ENCODE peak calls at places on chromosomes 1 and 21, in seven cellular contexts. T is sigmoid colon, O is H1, Q is prostate gland, A is esophagus muscularis mucosa, V is transverse colon, N is stomach. R is an unnamed sample.

GRCh38 chr1:29707796-29708195 is 471.5 kb downstream of the PTPRU start:
- DNase-seq in N (no peak), V (no peak), T (no peak), A (no peak), Q (no peak), O (no peak), R (no peak)

GRCh38 chr1:32627596-32628162 is 22.7 kb downstream of the ZBTB8OS start:
- DNase-seq in T (no peak), A (no peak), N (no peak), Q (no peak), O (no peak), V (peak), R (peak)

GRCh38 chr1:30415171-30415940 is 308.0 kb downstream of the MATN1 start:
- DNase-seq in V (no peak), T (peak), A (peak), Q (no peak), O (peak), N (no peak), R (no peak)

GRCh38 chr1:90721210-90722194 is 4.4 kb upstream of the BARHL2 start:
- DNase-seq in O (peak), N (peak), T (no peak), V (peak), Q (no peak), A (no peak), R (no peak)

GRCh38 chr1:18328803-18329202 is 151.9 kb upstream of the KLHDC7A start:
- DNase-seq in V (no peak), A (no peak), O (no peak), Q (no peak), N (no peak), T (no peak), R (no peak)

GRCh38 chr1:209434066-209434465 is 149.4 kb upstream of the CAMK1G start:
- DNase-seq in V (no peak), A (no peak), Q (no peak), T (no peak), O (no peak), N (no peak), R (no peak)

GRCh38 chr1:33640114-33640660 is 167.7 kb downstream of the ZSCAN20 start:
- DNase-seq in N (no peak), V (no peak), T (no peak), A (no peak), Q (no peak), O (no peak), R (no peak)

GRCh38 chr21:34857122-34857713 is 188.4 kb downstream of the CLIC6 start:
- DNase-seq in Q (no peak), O (no peak), N (no peak), V (no peak), A (no peak), T (no peak), R (no peak)

GRCh38 chr1:57517587-57518397 is 93.9 kb upstream of the DAB1 start:
- DNase-seq in O (no peak), T (no peak), A (no peak), V (no peak), Q (no peak), N (no peak), R (no peak)

GRCh38 chr1:231954751-231955150 is 328.2 kb downstream of the DISC1 start:
- DNase-seq in A (no peak), T (no peak), N (no peak), Q (no peak), V (no peak), O (no peak), R (no peak)
- TF ChIP-seq POLR2AphosphoS5 in A (no peak), T (no peak), N (no peak), Q (no peak), V (no peak), O (no peak), R (no peak)

DNA sequence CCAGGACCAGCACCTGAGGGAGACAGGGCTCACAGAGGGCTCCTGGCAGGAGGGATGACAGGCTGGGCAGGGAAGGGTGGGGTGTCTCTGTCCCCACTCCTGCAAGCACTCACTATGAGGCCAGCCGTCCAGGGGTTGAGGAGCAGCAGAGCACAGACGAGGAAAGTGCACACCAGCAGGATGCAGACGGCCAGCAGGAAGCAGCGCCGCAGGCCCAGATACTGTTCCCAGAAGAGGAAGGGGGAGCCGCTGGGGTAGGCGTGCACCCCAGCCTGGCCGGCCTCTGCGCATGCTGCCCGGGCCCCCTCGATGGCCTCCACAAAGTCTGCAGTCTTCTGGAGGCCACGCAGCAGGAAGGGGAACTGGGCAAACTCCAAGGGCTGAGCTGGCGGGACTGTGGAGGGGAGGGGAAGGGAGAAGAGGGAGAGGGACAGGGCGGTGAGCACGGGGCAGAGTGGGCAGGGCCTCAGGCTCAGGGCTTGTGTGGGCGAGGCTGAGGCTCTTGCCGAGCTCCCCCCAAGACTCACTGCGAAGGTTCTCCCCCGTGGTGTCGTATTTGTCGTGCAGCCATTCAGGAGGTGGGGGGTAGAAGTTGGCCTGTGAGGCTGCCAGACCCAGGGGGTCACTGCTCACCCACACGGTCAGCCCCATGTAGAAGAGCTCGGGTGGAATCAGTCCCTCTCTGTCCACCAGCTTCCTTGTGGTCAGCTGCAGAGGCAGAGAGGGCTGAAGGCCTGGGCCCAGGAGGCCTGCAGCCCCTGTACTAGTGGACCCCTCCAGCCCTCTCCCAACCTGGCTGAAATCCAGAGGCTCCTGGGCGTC is 16.5 kb downstream of the PTCH2 start:
- DNase-seq in A (no peak), T (peak), N (no peak), Q (no peak), O (no peak), V (peak), R (no peak)
- TF ChIP-seq POLR2AphosphoS5 in A (peak), T (no peak), N (no peak), Q (no peak), O (no peak), V (no peak), R (no peak)

GRCh38 chr1:240310226-240310925 is 218.7 kb downstream of the FMN2 start:
- DNase-seq in V (no peak), O (no peak), N (no peak), A (no peak), Q (no peak), T (no peak), R (no peak)
- TF ChIP-seq POLR2AphosphoS5 in V (no peak), O (no peak), N (no peak), A (no peak), Q (no peak), T (no peak), R (no peak)

DNA sequence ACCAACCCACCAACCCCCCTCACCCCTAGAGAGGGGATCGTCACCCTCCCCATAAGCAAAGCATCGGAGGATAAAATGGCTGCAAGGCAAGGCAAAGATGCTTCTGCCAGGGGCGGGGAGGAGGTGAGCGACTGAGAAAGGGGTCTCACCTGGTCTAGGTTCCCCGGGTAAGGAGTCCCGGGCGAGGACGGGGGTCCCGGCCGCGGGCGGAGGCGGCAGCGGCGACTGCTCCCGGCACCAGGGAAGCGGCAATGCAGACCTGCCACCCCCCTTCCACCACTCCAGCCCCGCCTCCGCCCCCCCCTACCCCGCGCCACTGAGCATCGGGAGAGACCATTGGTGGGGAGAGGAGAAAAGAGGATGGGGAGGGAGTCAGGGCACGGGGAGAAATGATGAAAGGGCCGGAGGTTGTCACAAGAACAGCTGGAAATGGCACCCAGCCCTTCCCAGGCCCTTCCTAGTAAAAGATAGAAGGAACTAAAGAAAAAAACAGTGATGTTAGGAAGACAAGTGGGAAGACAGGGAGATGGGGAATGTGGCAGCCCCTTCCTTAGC is at the start of gene SV2A:
- DNase-seq in N (peak), A (no peak), V (peak), O (peak), Q (peak), T (peak), R (no peak)
- TF ChIP-seq POLR2AphosphoS5 in N (no peak), A (peak), V (peak), O (no peak), Q (peak), T (no peak), R (no peak)

GRCh38 chr1:161726631-161727342 is 5.4 kb downstream of the FCRLB start:
- DNase-seq in O (peak), T (peak), A (peak), N (peak), Q (peak), V (peak), R (peak)
- TF ChIP-seq POLR2AphosphoS5 in O (peak), T (peak), A (no peak), N (peak), Q (peak), V (peak), R (peak)

GRCh38 chr1:5430911-5431310 is 561.3 kb downstream of the NPHP4 start:
- DNase-seq in O (no peak), A (no peak), T (no peak), V (no peak), N (no peak), Q (no peak), R (no peak)

GRCh38 chr1:5427026-5427613 is 565.1 kb downstream of the NPHP4 start:
- DNase-seq in O (no peak), A (no peak), N (no peak), Q (no peak), V (no peak), T (no peak), R (no peak)

GRCh38 chr1:5430136-5430535 is 562.1 kb downstream of the NPHP4 start:
- DNase-seq in A (no peak), T (no peak), N (no peak), O (no peak), Q (no peak), V (no peak), R (no peak)

GRCh38 chr1:5425304-5425703 is 566.9 kb downstream of the NPHP4 start:
- DNase-seq in T (no peak), Q (no peak), V (no peak), N (no peak), O (no peak), A (no peak), R (no peak)

GRCh38 chr1:5428391-5428790 is 563.8 kb downstream of the NPHP4 start:
- DNase-seq in Q (no peak), V (no peak), A (no peak), T (no peak), O (no peak), N (no peak), R (no peak)
- TF ChIP-seq POLR2AphosphoS5 in Q (no peak), V (no peak), A (no peak), T (no peak), O (no peak), N (no peak), R (no peak)

GRCh38 chr1:67676946-67677345 is 8.1 kb upstream of the GADD45A start:
- DNase-seq in O (no peak), Q (no peak), N (no peak), V (no peak), T (no peak), A (no peak), R (no peak)

GRCh38 chr1:67672260-67672803 is 12.7 kb upstream of the GADD45A start:
- DNase-seq in N (no peak), T (no peak), O (no peak), A (no peak), V (no peak), Q (no peak), R (no peak)

GRCh38 chr1:67673468-67674201 is 11.4 kb upstream of the GADD45A start:
- DNase-seq in A (no peak), N (no peak), T (no peak), O (no peak), Q (no peak), V (no peak), R (no peak)

GRCh38 chr1:67675800-67676199 is 9.2 kb upstream of the GADD45A start:
- DNase-seq in N (no peak), O (no peak), T (no peak), A (no peak), Q (no peak), V (no peak), R (no peak)

DNA sequence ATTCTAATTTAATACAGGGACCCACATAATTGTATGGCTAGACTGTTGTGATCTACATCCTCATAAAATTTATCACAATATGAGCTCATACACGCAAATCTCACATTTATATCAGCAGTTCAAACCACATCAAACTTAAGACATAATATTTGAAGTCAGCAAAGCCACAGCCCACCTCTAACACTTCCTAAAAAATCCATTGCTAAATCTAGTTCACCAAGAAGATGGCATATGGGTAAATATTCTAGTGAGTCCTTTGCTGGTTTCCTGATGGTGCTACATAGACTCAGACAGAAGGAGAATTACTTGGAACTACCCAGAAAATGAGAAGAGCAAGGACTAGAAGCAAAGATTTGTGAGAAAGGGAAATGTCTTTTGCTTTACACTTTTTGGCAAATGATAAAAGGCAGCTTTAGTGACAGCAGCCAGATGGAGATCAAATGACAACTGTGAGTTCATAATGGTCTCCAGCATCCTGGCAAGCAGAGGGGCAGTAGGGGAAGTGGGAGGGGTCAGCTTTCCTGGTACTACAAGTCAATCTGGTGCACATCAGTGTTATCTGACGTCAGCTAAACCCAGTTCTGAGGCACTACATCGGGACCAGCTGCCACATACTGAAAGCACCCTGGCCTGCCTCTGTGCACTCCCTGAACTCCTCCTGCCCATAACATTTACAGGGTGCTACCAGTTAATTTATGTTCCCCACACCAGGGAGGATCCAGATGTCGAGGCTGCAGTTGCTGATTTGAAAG is 10.6 kb upstream of the GADD45A start:
- DNase-seq in O (no peak), T (peak), V (peak), A (no peak), Q (peak), N (no peak), R (no peak)
- TF ChIP-seq POLR2AphosphoS5 in O (no peak), T (no peak), V (peak), A (peak), Q (peak), N (no peak), R (no peak)

DNA sequence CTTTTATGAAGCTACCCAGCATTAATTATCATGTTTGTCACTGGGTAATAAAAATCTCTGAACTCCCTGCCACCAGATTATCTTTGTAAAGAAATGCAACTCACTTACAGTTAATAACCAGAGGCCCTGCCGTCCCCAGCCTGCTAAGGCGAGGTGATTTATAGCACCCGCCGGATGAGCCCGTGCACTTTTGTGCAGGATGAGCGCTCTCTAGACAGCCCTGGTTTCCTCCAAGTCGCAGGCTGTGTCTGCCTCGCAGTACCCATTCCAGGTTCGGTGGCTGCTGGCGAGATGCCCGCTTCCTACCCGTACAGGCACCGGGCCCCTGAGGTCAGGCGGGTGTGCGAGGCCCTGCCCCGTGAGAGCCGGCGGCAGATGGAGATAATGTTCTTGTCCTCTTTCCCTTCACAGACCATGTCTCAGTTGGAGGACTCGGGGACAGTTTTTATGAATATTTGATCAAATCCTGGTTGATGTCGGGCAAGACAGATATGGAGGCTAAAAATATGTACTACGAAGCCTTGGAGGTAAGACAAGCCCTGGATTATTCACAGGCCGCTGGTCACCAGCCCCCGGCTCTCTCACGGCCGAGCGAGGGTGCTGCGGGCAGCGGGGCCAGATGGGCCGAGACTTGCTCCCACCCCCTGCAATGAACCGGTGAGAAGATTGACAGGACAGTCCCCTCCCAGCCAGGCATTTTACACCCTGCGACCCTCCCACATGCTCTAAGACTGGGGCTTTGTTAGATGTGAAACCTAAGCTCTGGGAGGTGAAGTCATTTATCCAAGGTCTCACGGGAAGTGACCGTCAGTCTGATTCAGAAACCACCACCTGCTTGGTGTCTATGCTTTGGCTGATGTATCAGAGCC is 28.5 kb upstream of the SELENON start:
- DNase-seq in V (peak), N (peak), T (no peak), Q (peak), A (no peak), O (no peak), R (no peak)
- TF ChIP-seq POLR2AphosphoS5 in V (no peak), N (no peak), T (no peak), Q (peak), A (no peak), O (no peak), R (no peak)

DNA sequence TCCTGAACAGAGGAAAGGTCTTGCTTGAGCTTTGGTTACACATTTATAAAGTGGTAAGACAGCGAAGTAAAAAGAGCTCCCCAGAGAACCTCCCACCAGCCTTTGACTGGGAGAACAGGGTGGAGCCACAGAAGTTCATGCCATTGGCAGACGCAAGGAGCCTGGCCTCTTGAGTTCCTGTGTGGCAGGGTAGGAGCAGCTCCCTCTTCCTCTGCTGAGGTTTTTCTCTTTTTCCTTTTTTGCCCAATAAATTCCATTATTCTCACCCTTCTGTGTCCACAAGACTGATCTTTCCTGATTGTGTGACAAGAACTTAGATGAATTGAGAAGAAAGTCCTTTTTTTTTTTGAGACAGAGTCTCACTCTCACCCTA is 4.3 kb downstream of the THEM4 start:
- DNase-seq in N (no peak), Q (no peak), A (no peak), T (no peak), V (no peak), O (no peak), R (no peak)
- TF ChIP-seq POLR2AphosphoS5 in N (no peak), Q (no peak), A (no peak), T (no peak), V (no peak), O (no peak), R (no peak)

GRCh38 chr1:221573727-221574126 is 168.2 kb downstream of the DUSP10 start:
- DNase-seq in T (no peak), N (no peak), Q (no peak), O (no peak), V (no peak), A (no peak), R (no peak)
- TF ChIP-seq POLR2AphosphoS5 in T (no peak), N (no peak), Q (no peak), O (no peak), V (no peak), A (no peak), R (no peak)